ENCODE peak calls at places on chromosomes 1 and 21, in six cellular contexts. One of them, this sample, is unnamed.

GRCh38 chr1:22044690-22045420 is 7.7 kb upstream of the CDC42 start:
- DNase-seq in HCT116: no peak
- DNase-seq in endothelial cell of umbilical vein: no peak
- DNase-seq in MM.1S: no peak
- DNase-seq in fibroblast of lung: peak; percentile 70
- DNase-seq in keratinocyte: no peak
- DNase-seq in this sample: no peak

GRCh38 chr21:44455524-44456206 is 355 bp downstream of the LRRC3 start:
- DNase-seq in MM.1S: no peak
- DNase-seq in keratinocyte: no peak
- DNase-seq in HCT116: no peak
- DNase-seq in fibroblast of lung: peak; percentile 20
- DNase-seq in endothelial cell of umbilical vein: peak; percentile 27
- DNase-seq in this sample: peak; percentile 50

GRCh38 chr1:115069626-115070308 is 19.5 kb downstream of the TSPAN2 start:
- DNase-seq in HCT116: no peak
- DNase-seq in fibroblast of lung: no peak
- DNase-seq in endothelial cell of umbilical vein: no peak
- DNase-seq in MM.1S: no peak
- DNase-seq in keratinocyte: no peak
- DNase-seq in this sample: no peak

GRCh38 chr1:47631596-47631995 is 193.8 kb downstream of the FOXD2 start:
- DNase-seq in MM.1S: no peak
- DNase-seq in keratinocyte: no peak
- DNase-seq in endothelial cell of umbilical vein: no peak
- DNase-seq in fibroblast of lung: no peak
- DNase-seq in HCT116: no peak
- DNase-seq in this sample: no peak

GRCh38 chr1:244435562-244436205 is 16.0 kb downstream of the ADSS2 start:
- DNase-seq in endothelial cell of umbilical vein: peak; percentile 82
- DNase-seq in keratinocyte: no peak
- DNase-seq in fibroblast of lung: peak; percentile 46
- DNase-seq in MM.1S: no peak
- DNase-seq in HCT116: peak; percentile 12
- DNase-seq in this sample: no peak

GRCh38 chr1:160169553-160170399 is 18.4 kb downstream of the ATP1A4 start:
- DNase-seq in endothelial cell of umbilical vein: no peak
- DNase-seq in MM.1S: no peak
- DNase-seq in fibroblast of lung: no peak
- DNase-seq in HCT116: no peak
- DNase-seq in keratinocyte: no peak
- DNase-seq in this sample: peak; percentile 18

GRCh38 chr1:25054526-25054925 is 124.5 kb upstream of the RUNX3 start:
- DNase-seq in keratinocyte: no peak
- DNase-seq in HCT116: no peak
- DNase-seq in fibroblast of lung: no peak
- DNase-seq in endothelial cell of umbilical vein: no peak
- DNase-seq in MM.1S: no peak
- DNase-seq in this sample: no peak

GRCh38 chr1:160030657-160031367 is 978 bp downstream of the PIGM start:
- DNase-seq in HCT116: no peak
- DNase-seq in endothelial cell of umbilical vein: no peak
- DNase-seq in fibroblast of lung: no peak
- DNase-seq in MM.1S: peak; percentile 24
- DNase-seq in keratinocyte: no peak
- DNase-seq in this sample: peak; percentile 29

GRCh38 chr1:234855851-234856250 is 245.9 kb upstream of the IRF2BP2 start:
- DNase-seq in MM.1S: no peak
- DNase-seq in fibroblast of lung: no peak
- DNase-seq in endothelial cell of umbilical vein: no peak
- DNase-seq in HCT116: no peak
- DNase-seq in keratinocyte: no peak
- DNase-seq in this sample: no peak

GRCh38 chr1:88985692-88986091 is 6.7 kb downstream of the KYAT3 start:
- DNase-seq in fibroblast of lung: no peak
- DNase-seq in endothelial cell of umbilical vein: no peak
- DNase-seq in MM.1S: no peak
- DNase-seq in HCT116: peak; percentile 7
- DNase-seq in keratinocyte: no peak
- DNase-seq in this sample: no peak

GRCh38 chr1:215497516-215497915 is 69.6 kb upstream of the KCTD3 start:
- DNase-seq in MM.1S: no peak
- DNase-seq in fibroblast of lung: no peak
- DNase-seq in HCT116: no peak
- DNase-seq in keratinocyte: no peak
- DNase-seq in endothelial cell of umbilical vein: no peak
- DNase-seq in this sample: no peak

GRCh38 chr1:179953974-179954493 is 576 bp upstream of the CEP350 start:
- DNase-seq in fibroblast of lung: no peak
- DNase-seq in MM.1S: peak; percentile 70
- DNase-seq in endothelial cell of umbilical vein: no peak
- DNase-seq in keratinocyte: no peak
- DNase-seq in HCT116: no peak
- DNase-seq in this sample: no peak

GRCh38 chr1:83756984-83757717 is 241.8 kb downstream of the TTLL7 start:
- DNase-seq in endothelial cell of umbilical vein: no peak
- DNase-seq in fibroblast of lung: no peak
- DNase-seq in HCT116: no peak
- DNase-seq in MM.1S: no peak
- DNase-seq in keratinocyte: no peak
- DNase-seq in this sample: no peak

GRCh38 chr1:209643295-209644020 is 8.8 kb downstream of the LAMB3 start:
- DNase-seq in fibroblast of lung: peak; percentile 81
- DNase-seq in endothelial cell of umbilical vein: peak; percentile 44
- DNase-seq in HCT116: no peak
- DNase-seq in MM.1S: no peak
- DNase-seq in keratinocyte: peak; percentile 40
- DNase-seq in this sample: no peak

GRCh38 chr1:175232335-175232734 is 39.8 kb upstream of the KIAA0040 start:
- DNase-seq in fibroblast of lung: no peak
- DNase-seq in HCT116: no peak
- DNase-seq in keratinocyte: no peak
- DNase-seq in MM.1S: no peak
- DNase-seq in endothelial cell of umbilical vein: no peak
- DNase-seq in this sample: no peak

GRCh38 chr1:9842073-9842711 is 18.4 kb upstream of the CLSTN1 start:
- DNase-seq in keratinocyte: no peak
- DNase-seq in fibroblast of lung: no peak
- DNase-seq in HCT116: no peak
- DNase-seq in endothelial cell of umbilical vein: no peak
- DNase-seq in MM.1S: no peak
- DNase-seq in this sample: no peak

GRCh38 chr1:176880954-176881595 is 283.4 kb downstream of the ASTN1 start:
- DNase-seq in MM.1S: peak; percentile 61
- DNase-seq in keratinocyte: peak; percentile 44
- DNase-seq in endothelial cell of umbilical vein: peak; percentile 46
- DNase-seq in HCT116: peak; percentile 51
- DNase-seq in fibroblast of lung: peak; percentile 71
- DNase-seq in this sample: peak; percentile 61

GRCh38 chr1:21552715-21553114 is 43.5 kb downstream of the ALPL start:
- DNase-seq in endothelial cell of umbilical vein: peak; percentile 12
- DNase-seq in keratinocyte: no peak
- DNase-seq in HCT116: no peak
- DNase-seq in MM.1S: no peak
- DNase-seq in fibroblast of lung: peak; percentile 89
- DNase-seq in this sample: no peak

DNA sequence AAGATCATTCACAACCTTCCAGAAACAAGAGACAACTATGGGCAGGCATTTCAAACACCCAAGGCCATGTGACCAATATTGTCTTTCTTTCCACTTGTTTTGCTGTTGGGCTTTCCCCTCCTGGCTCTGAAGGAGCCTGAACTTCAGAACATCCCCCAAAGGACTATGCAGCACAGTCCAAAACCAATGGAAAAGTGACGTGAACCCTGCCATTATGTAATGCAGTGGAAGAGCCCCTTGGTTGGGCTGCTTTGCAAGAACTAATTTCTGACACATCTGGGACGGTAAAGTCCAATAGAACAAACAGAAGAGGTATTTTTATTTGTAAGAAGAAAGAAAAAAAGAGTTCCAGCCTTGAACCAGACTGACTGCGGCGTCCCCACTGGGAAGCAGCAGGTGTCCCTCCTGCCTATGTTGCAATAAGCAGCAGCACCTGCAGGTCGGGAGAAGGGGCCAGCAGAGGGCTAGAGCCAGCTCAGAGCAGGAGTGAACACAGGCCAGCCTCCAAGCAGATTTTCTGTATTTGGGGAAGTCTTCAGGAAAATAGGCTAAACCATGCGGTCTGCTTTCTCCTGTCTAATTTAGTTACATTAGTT is 116.7 kb downstream of the CDC7 start:
- DNase-seq in MM.1S: no peak
- DNase-seq in endothelial cell of umbilical vein: no peak
- DNase-seq in HCT116: no peak
- DNase-seq in keratinocyte: no peak
- DNase-seq in fibroblast of lung: no peak
- DNase-seq in this sample: no peak
- TF ChIP-seq CTCF in MM.1S: no peak
- TF ChIP-seq CTCF in endothelial cell of umbilical vein: no peak
- TF ChIP-seq CTCF in HCT116: peak; percentile 46
- TF ChIP-seq CTCF in keratinocyte: no peak
- TF ChIP-seq CTCF in fibroblast of lung: no peak
- TF ChIP-seq CTCF in this sample: peak; percentile 13

DNA sequence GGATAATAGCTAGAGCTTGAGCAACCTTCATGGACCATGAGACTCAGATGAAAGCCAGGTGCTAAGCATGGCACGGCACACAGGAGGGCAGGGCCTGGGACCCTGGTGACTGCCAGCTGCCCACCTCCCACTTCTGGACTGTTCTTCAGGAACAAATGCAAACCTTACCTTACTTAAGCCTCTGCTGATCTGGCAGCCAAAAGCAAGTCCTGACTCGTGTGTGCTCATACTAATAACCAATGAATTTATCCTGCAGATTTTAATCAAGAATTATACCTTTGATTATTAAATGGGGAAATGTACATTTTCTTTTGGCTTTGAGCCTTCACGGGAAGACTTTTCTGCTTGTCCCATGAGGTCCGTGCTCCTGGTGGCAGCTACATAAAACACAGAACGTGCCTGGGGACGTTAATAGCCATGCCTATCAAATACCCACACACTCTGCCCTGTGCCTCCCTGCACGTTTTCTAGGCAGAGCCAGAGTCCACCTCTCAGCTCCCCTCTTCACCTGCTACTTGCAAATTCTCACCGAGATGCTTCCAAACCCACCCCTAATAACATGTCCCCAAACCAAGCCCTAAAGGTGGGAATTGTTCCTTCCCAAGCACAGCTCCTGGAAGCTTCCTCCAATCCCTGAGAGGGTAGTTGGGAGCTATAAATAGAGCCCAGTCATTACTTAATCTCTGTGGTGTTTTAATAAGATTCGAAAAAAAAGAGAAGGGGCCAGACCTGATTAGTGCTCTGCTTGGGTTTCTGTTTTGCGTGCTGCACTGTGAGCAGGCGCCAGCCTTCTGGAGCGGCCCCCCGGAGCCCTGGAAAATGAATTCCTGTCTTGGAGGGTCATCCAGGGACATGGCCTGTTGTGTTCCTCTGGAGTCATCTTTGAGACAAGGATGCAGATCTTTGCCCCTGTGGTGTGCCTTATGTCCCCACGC is 33.5 kb downstream of the SLC1A7 start:
- DNase-seq in endothelial cell of umbilical vein: no peak
- DNase-seq in HCT116: no peak
- DNase-seq in keratinocyte: no peak
- DNase-seq in MM.1S: no peak
- DNase-seq in fibroblast of lung: peak; percentile 25
- DNase-seq in this sample: no peak
- H3K9ac ChIP-seq in endothelial cell of umbilical vein: no peak overlapping the region
- H3K9ac ChIP-seq in HCT116: no peak overlapping the region
- H3K9ac ChIP-seq in keratinocyte: no peak overlapping the region
- H3K9ac ChIP-seq in MM.1S: no peak overlapping the region
- H3K9ac ChIP-seq in fibroblast of lung: no peak overlapping the region
- H3K9ac ChIP-seq in this sample: no peak overlapping the region

GRCh38 chr1:94919241-94920030 is 7.5 kb downstream of the CNN3 start:
- DNase-seq in MM.1S: no peak
- DNase-seq in fibroblast of lung: no peak
- DNase-seq in endothelial cell of umbilical vein: no peak
- DNase-seq in keratinocyte: no peak
- DNase-seq in HCT116: no peak
- DNase-seq in this sample: no peak
- H4K20me1 ChIP-seq in MM.1S: no peaks in the 10 kb centered on the region
- H4K20me1 ChIP-seq in fibroblast of lung: peaks cover 6% of the 10 kb centered on the region
- H4K20me1 ChIP-seq in endothelial cell of umbilical vein: peaks cover 27% of the 10 kb centered on the region
- H4K20me1 ChIP-seq in keratinocyte: peaks cover 18% of the 10 kb centered on the region
- H4K20me1 ChIP-seq in HCT116: peaks cover 22% of the 10 kb centered on the region
- H4K20me1 ChIP-seq in this sample: no peaks in the 10 kb centered on the region

GRCh38 chr1:31064685-31065309 is 720 bp downstream of the PUM1 start:
- DNase-seq in keratinocyte: no peak
- DNase-seq in MM.1S: peak; percentile 34
- DNase-seq in HCT116: no peak
- DNase-seq in endothelial cell of umbilical vein: peak; percentile 68
- DNase-seq in fibroblast of lung: peak; percentile 44
- DNase-seq in this sample: no peak

GRCh38 chr1:31063636-31064035 is 1.9 kb downstream of the PUM1 start:
- DNase-seq in HCT116: no peak
- DNase-seq in fibroblast of lung: no peak
- DNase-seq in keratinocyte: no peak
- DNase-seq in endothelial cell of umbilical vein: peak; percentile 51
- DNase-seq in MM.1S: peak; percentile 34
- DNase-seq in this sample: no peak

GRCh38 chr1:31062867-31063380 is 2.6 kb downstream of the PUM1 start:
- DNase-seq in keratinocyte: no peak
- DNase-seq in fibroblast of lung: no peak
- DNase-seq in HCT116: no peak
- DNase-seq in MM.1S: no peak
- DNase-seq in endothelial cell of umbilical vein: no peak
- DNase-seq in this sample: no peak

GRCh38 chr1:31064115-31064514 is 1.4 kb downstream of the PUM1 start:
- DNase-seq in MM.1S: no peak
- DNase-seq in HCT116: no peak
- DNase-seq in keratinocyte: no peak
- DNase-seq in endothelial cell of umbilical vein: peak; percentile 48
- DNase-seq in fibroblast of lung: no peak
- DNase-seq in this sample: no peak

DNA sequence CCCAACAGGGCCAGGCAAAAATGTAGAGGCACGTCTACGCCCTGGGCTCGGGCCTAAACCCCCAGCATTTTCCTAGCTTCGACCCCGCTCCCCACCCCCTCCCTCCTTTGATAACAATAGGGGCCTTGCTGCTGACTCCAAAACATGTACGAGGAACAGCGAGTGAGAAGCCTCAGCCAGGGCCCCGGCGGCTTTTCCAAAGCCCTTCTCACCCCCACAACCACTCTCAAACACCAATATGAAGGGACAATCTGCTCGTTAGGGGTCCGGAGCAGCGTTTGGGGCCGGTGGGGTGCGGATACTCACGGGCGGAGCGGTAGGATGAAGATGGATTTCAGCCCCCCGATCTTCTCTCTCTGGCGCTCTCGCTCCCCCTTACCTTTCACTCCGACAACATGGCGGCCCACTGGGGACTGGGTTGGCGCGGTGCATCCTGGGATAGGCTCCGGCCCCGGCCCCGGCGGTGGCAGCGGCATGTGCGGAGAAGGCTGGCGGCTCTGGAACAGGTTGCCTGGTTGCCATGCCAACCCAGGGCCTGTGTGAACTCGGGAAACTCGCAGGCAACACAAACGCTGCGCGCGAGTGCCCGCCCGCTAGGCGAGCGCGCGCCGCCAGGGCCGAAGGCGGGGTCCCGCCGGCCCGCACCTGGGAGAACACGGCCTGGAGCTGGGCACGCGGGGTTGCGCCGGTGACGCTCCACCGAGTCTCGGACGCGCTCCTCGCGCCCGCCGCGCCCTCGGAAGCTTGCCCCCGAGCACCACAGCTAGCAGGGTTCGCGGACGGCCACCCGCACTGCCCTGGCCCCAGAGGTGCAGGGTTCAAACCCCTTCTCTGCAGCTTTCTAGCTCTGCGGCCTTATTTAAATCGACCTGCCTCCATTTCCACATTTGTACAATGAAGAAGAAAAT is at the start of gene PUM1:
- DNase-seq in MM.1S: peak; percentile 99
- DNase-seq in keratinocyte: peak; percentile 93
- DNase-seq in fibroblast of lung: peak; percentile 96
- DNase-seq in HCT116: peak; percentile 96
- DNase-seq in endothelial cell of umbilical vein: peak; percentile 99
- DNase-seq in this sample: peak; percentile 99
- TF ChIP-seq CTCF in MM.1S: no peak
- TF ChIP-seq CTCF in keratinocyte: no peak
- TF ChIP-seq CTCF in fibroblast of lung: no peak
- TF ChIP-seq CTCF in HCT116: no peak
- TF ChIP-seq CTCF in endothelial cell of umbilical vein: no peak
- TF ChIP-seq CTCF in this sample: no peak

This sample was measured in DND-41.